ENCODE peak calls at places on chromosomes 12 and 14, in six cellular contexts. W is B cell, A is left ventricle myocardium inferior, N is brain microvascular endothelial cell, C is BE2C, V is fibroblast of the aortic adventitia. F is an unnamed sample.

GRCh38 chr12:3342051-3342450 is 149.0 kb upstream of the PRMT8 start:
- DNase-seq in N (peak), W (peak), A (peak), C (peak), V (peak), F (peak)

GRCh38 chr12:49899286-49899843 is 4.3 kb downstream of the FAIM2 start:
- DNase-seq in W (no peak), A (no peak), N (no peak), V (no peak), C (no peak), F (no peak)

GRCh38 chr12:126055521-126055920 is 990.3 kb downstream of the AACS start:
- DNase-seq in C (no peak), A (no peak), V (peak), N (no peak), W (no peak), F (peak)

GRCh38 chr12:12534134-12534866 is 28.4 kb downstream of the DUSP16 start:
- DNase-seq in V (no peak), C (peak), W (no peak), N (no peak), A (no peak), F (no peak)

GRCh38 chr14:94129111-94129757 is at the start of gene IFI27L2:
- DNase-seq in C (peak), N (peak), A (peak), W (peak), V (peak), F (peak)

GRCh38 chr12:2791086-2791485 is 3.7 kb upstream of the FKBP4 start:
- DNase-seq in N (no peak), A (no peak), W (no peak), V (no peak), C (no peak), F (no peak)

GRCh38 chr12:77724367-77724957 is 106.2 kb upstream of the NAV3 start:
- DNase-seq in W (no peak), C (no peak), A (no peak), V (peak), N (peak), F (peak)

GRCh38 chr12:7966558-7966957 is 30.6 kb upstream of the SLC2A3 start:
- DNase-seq in N (peak), A (no peak), V (no peak), W (no peak), C (no peak), F (no peak)

GRCh38 chr12:124548854-124549378 is 18.5 kb downstream of the NCOR2 start:
- DNase-seq in A (no peak), V (peak), W (no peak), N (peak), C (peak), F (peak)

GRCh38 chr14:59239030-59239429 is 50.6 kb downstream of the DAAM1 start:
- DNase-seq in W (no peak), C (no peak), N (no peak), V (no peak), A (no peak), F (no peak)

GRCh38 chr12:74663958-74664357 is 126.3 kb downstream of the ATXN7L3B start:
- DNase-seq in V (no peak), A (no peak), N (no peak), C (no peak), W (no peak), F (no peak)

GRCh38 chr12:65609359-65609771 is 214.9 kb upstream of the HMGA2 start:
- DNase-seq in C (no peak), V (peak), W (no peak), N (peak), A (no peak), F (peak)
- TF ChIP-seq CTCF in C (no peak), V (no peak), W (no peak), N (peak), A (no peak), F (no peak)

GRCh38 chr14:65483647-65484046 is 71.1 kb downstream of the FUT8 start:
- DNase-seq in W (no peak), A (no peak), V (peak), C (no peak), N (no peak), F (no peak)

GRCh38 chr14:65482769-65483438 is 70.4 kb downstream of the FUT8 start:
- DNase-seq in C (no peak), A (no peak), W (no peak), V (peak), N (no peak), F (peak)

GRCh38 chr14:65487783-65488578 is 75.5 kb downstream of the FUT8 start:
- DNase-seq in N (no peak), V (no peak), W (no peak), C (no peak), A (no peak), F (no peak)

GRCh38 chr14:65485516-65485915 is 73.0 kb downstream of the FUT8 start:
- DNase-seq in N (no peak), V (no peak), W (no peak), A (no peak), C (no peak), F (no peak)

GRCh38 chr14:65486856-65487255 is 74.3 kb downstream of the FUT8 start:
- DNase-seq in A (no peak), V (peak), C (no peak), N (peak), W (no peak), F (no peak)
- TF ChIP-seq CTCF in A (no peak), V (no peak), C (no peak), N (no peak), W (no peak), F (no peak)

GRCh38 chr14:69288956-69289705 is 29.2 kb downstream of the GALNT16 start:
- DNase-seq in W (no peak), A (no peak), V (no peak), N (no peak), C (no peak), F (peak)

GRCh38 chr14:69287096-69287991 is 27.4 kb downstream of the GALNT16 start:
- DNase-seq in N (no peak), C (peak), W (no peak), V (no peak), A (no peak), F (no peak)

GRCh38 chr14:69289811-69290520 is 30.0 kb downstream of the GALNT16 start:
- DNase-seq in C (no peak), A (no peak), V (no peak), W (no peak), N (no peak), F (peak)

GRCh38 chr14:69285661-69286255 is 25.8 kb downstream of the GALNT16 start:
- DNase-seq in W (no peak), V (no peak), C (no peak), A (no peak), N (no peak), F (no peak)

GRCh38 chr14:69288001-69288771 is 28.2 kb downstream of the GALNT16 start:
- DNase-seq in C (peak), A (peak), W (no peak), N (no peak), V (peak), F (peak)
- TF ChIP-seq CTCF in C (peak), A (peak), W (no peak), N (peak), V (peak), F (peak)

DNA sequence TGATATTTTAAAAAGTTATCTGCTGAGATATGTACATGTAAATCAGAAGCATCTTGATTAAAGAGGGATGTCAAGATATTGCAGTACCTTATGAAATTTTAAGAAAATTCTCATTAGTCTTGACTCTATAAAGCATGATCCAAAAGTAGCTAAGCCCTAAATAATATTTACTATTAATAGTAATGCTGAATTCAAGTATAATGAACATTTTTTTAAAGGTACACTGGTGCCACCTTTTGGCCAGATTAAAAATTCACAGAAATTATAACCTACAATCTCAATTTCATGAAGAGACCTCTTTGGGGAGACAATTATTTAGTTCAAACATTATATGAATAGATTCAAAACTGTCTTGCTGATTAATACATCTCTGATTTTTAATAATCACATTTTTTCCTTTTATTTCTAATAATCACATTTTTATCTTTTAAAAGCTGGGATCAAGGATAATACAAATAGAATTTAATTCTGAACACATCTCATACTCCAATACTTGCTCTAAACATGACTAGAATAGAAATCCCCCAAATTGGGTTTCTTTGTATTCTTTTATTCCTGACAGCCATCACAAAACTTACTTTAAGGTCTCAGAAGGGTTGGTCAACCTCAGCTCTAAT is 13.4 kb downstream of the AKAP5 start:
- DNase-seq in V (peak), W (peak), A (no peak), N (peak), C (no peak), F (peak)
- TF ChIP-seq CTCF in V (peak), W (peak), A (peak), N (peak), C (peak), F (peak)